ENCODE peak calls at places on chromosomes 2 and 18, in eight cellular contexts. U, Q, E, O, T, L, R and M are unnamed samples.
A peak's percentile ranks its signal among the peaks of the same experiment; 100 is the strongest.

GRCh38 chr2:122112633-122113032 is 357.2 kb downstream of the TSN start:
- DNase-seq in L (no peak), E (no peak), O (no peak), T (no peak), U (no peak), Q (no peak), R (no peak), M (no peak)

GRCh38 chr2:95023222-95023597 is 2.3 kb upstream of the MAL start:
- DNase-seq in U (peak; percentile 46), R (peak; percentile 38), E (no peak), Q (peak; percentile 35), T (no peak), O (no peak), L (no peak), M (no peak)

GRCh38 chr2:200703132-200703925 is 108.4 kb upstream of the BZW1 start:
- DNase-seq in E (no peak), U (no peak), R (peak; percentile 70), L (peak; percentile 68), T (no peak), Q (peak; percentile 77), O (no peak), M (no peak)

GRCh38 chr2:96509114-96509846 is 4.1 kb upstream of the NEURL3 start:
- DNase-seq in L (peak; percentile 78), Q (peak; percentile 84), R (peak; percentile 79), E (peak; percentile 50), O (peak; percentile 97), T (peak; percentile 71), U (peak; percentile 85), M (no peak)

GRCh38 chr2:7044253-7045250 is 127.3 kb downstream of the RNF144A start:
- DNase-seq in R (peak; percentile 6), O (peak; percentile 89), U (peak; percentile 66), E (peak; percentile 41), T (peak; percentile 68), Q (peak; percentile 67), L (no peak), M (no peak)

GRCh38 chr18:36756262-36756661 is 72.5 kb downstream of the TPGS2 start:
- DNase-seq in E (no peak), T (no peak), U (no peak), Q (peak; percentile 19), O (no peak), L (peak; percentile 48), R (no peak), M (no peak)

GRCh38 chr18:49730951-49731391 is 82.4 kb downstream of the ACAA2 start:
- DNase-seq in Q (no peak), R (no peak), U (no peak), L (no peak), E (no peak), O (no peak), T (no peak), M (no peak)

GRCh38 chr2:181430406-181431199 is 26.6 kb upstream of the ITGA4 start:
- DNase-seq in T (no peak), Q (peak; percentile 26), R (peak; percentile 12), L (peak; percentile 1), O (no peak), E (no peak), U (no peak), M (no peak)

GRCh38 chr2:151297882-151298281 is 8.4 kb upstream of the NMI start:
- DNase-seq in R (no peak), U (no peak), O (no peak), Q (no peak), L (no peak), E (no peak), T (peak; percentile 66), M (no peak)

GRCh38 chr2:134367915-134368911 is 114.3 kb downstream of the MGAT5 start:
- DNase-seq in Q (no peak), O (no peak), L (no peak), R (peak; percentile 92), E (no peak), T (no peak), U (no peak), M (no peak)

GRCh38 chr2:53827398-53828175 is 32.2 kb downstream of the GPR75 start:
- DNase-seq in R (no peak), U (no peak), Q (no peak), O (no peak), T (no peak), E (no peak), L (no peak), M (no peak)

GRCh38 chr2:114769110-114769509 is 326.7 kb downstream of the DPP10 start:
- DNase-seq in Q (no peak), T (no peak), L (no peak), R (no peak), U (no peak), E (no peak), O (no peak), M (no peak)

GRCh38 chr2:145931836-145932352 is 1412.0 kb upstream of the ZEB2 start:
- DNase-seq in O (no peak), Q (no peak), T (no peak), U (no peak), E (no peak), L (no peak), R (peak; percentile 11), M (no peak)

GRCh38 chr18:80067897-80068296 is 33.7 kb downstream of the RBFA start:
- DNase-seq in O (no peak), T (no peak), Q (no peak), U (no peak), E (no peak), L (no peak), R (no peak), M (no peak)

GRCh38 chr2:237177052-237177451 is 91.4 kb downstream of the COPS8 start:
- DNase-seq in Q (peak; percentile 17), E (no peak), R (no peak), U (no peak), T (no peak), O (no peak), L (no peak), M (no peak)

GRCh38 chr2:221969087-221969829 is 329.5 kb downstream of the PAX3 start:
- DNase-seq in T (no peak), R (peak; percentile 29), L (peak; percentile 45), Q (peak; percentile 54), O (no peak), U (no peak), E (no peak), M (no peak)

GRCh38 chr2:12240216-12240615 is 476.5 kb upstream of the TRIB2 start:
- DNase-seq in L (no peak), E (no peak), Q (no peak), U (no peak), T (no peak), R (no peak), O (no peak), M (no peak)

GRCh38 chr2:232388324-232388891 is 9.9 kb downstream of the ALPP start:
- DNase-seq in Q (no peak), O (peak; percentile 74), L (no peak), R (no peak), T (no peak), U (no peak), E (no peak), M (no peak)

GRCh38 chr2:15731889-15732271 is 140.2 kb downstream of the DDX1 start:
- DNase-seq in E (no peak), U (no peak), L (no peak), R (no peak), O (no peak), Q (no peak), T (no peak), M (no peak)

GRCh38 chr2:129877795-129878775 is 101.4 kb upstream of the RAB6C start:
- DNase-seq in E (no peak), R (peak; percentile 38), T (no peak), U (no peak), L (peak; percentile 4), Q (peak; percentile 9), O (peak; percentile 74), M (no peak)

GRCh38 chr2:228039752-228040534 is 141.5 kb downstream of the SPHKAP start:
- DNase-seq in E (no peak), R (no peak), O (no peak), Q (peak; percentile 56), U (no peak), L (peak; percentile 5), T (no peak), M (no peak)

GRCh38 chr2:50433635-50434034 is 598.3 kb downstream of the NRXN1 start:
- DNase-seq in U (no peak), Q (no peak), R (no peak), L (no peak), T (no peak), E (no peak), O (no peak), M (no peak)

GRCh38 chr2:52676056-52676455 is 1091.5 kb upstream of the CHAC2 start:
- DNase-seq in E (no peak), U (no peak), R (no peak), Q (no peak), L (no peak), O (no peak), T (no peak), M (no peak)

GRCh38 chr2:192128655-192129054 is 66.1 kb downstream of the TMEFF2 start:
- DNase-seq in U (no peak), O (no peak), L (no peak), Q (no peak), R (no peak), E (no peak), T (no peak), M (no peak)

GRCh38 chr18:9552189-9552588 is 62.2 kb downstream of the PPP4R1 start:
- DNase-seq in T (no peak), E (no peak), Q (no peak), R (no peak), U (no peak), O (no peak), L (no peak), M (no peak)

GRCh38 chr18:41940506-41941215 is 14.4 kb upstream of the PIK3C3 start:
- DNase-seq in E (no peak), L (peak; percentile 92), U (no peak), Q (peak; percentile 16), T (no peak), O (no peak), R (no peak), M (no peak)